ENCODE peak calls at places on chromosomes 13 and 19, in nine cellular contexts. W, R, T, K, V, C, D, N and F are unnamed samples.
A peak's percentile ranks its signal among the peaks of the same experiment; 100 is the strongest.

GRCh38 chr13:102351486-102351885 is 50.4 kb downstream of the FGF14 start:
- DNase-seq in W (no peak), R (no peak), T (no peak), K (no peak), V (no peak), C (no peak), D (no peak), N (no peak), F (no peak)

GRCh38 chr19:45442927-45443461 is 19.3 kb upstream of the ERCC1 start:
- DNase-seq in W (no peak), R (peak; percentile 60), T (peak; percentile 39), K (peak; percentile 78), V (no peak), C (peak; percentile 52), D (peak; percentile 42), N (no peak), F (peak; percentile 56)

GRCh38 chr19:39247701-39248664 is 673 bp downstream of the IFNL4 start:
- DNase-seq in W (no peak), R (no peak), T (peak; percentile 20), K (no peak), V (no peak), C (no peak), D (no peak), N (no peak), F (peak; percentile 29)

GRCh38 chr19:33750587-33751385 is 45.9 kb upstream of the KCTD15 start:
- DNase-seq in W (no peak), R (no peak), T (no peak), K (no peak), V (no peak), C (no peak), D (no peak), N (no peak), F (no peak)

GRCh38 chr19:38839816-38840582 is 8.4 kb upstream of the ECH1 start:
- DNase-seq in W (no peak), R (no peak), T (no peak), K (no peak), V (no peak), C (no peak), D (no peak), N (no peak), F (no peak)

GRCh38 chr13:30274083-30274482 is 33.3 kb downstream of the KATNAL1 start:
- DNase-seq in W (no peak), R (no peak), T (no peak), K (no peak), V (no peak), C (no peak), D (no peak), N (no peak), F (no peak)

GRCh38 chr13:105634059-105634458 is 901.4 kb downstream of the EFNB2 start:
- DNase-seq in W (no peak), R (no peak), T (no peak), K (no peak), V (no peak), C (no peak), D (no peak), N (no peak), F (no peak)

GRCh38 chr19:5826531-5827341 is 12.8 kb downstream of the FUT6 start:
- DNase-seq in W (no peak), R (peak; percentile 78), T (no peak), K (peak; percentile 83), V (no peak), C (peak; percentile 80), D (peak; percentile 21), N (no peak), F (peak; percentile 36)

GRCh38 chr13:111903143-111903542 is 163.8 kb upstream of the SOX1 start:
- DNase-seq in W (no peak), R (no peak), T (no peak), K (no peak), V (no peak), C (no peak), D (no peak), N (no peak), F (no peak)

GRCh38 chr19:4815426-4816387 is 15.8 kb downstream of the TICAM1 start:
- DNase-seq in W (peak; percentile 50), R (peak; percentile 86), T (peak; percentile 81), K (peak; percentile 94), V (peak; percentile 43), C (peak; percentile 86), D (peak; percentile 65), N (peak; percentile 60), F (peak; percentile 85)

GRCh38 chr13:33236021-33236420 is 49.5 kb downstream of the STARD13 start:
- DNase-seq in W (no peak), R (no peak), T (no peak), K (no peak), V (no peak), C (no peak), D (no peak), N (no peak), F (no peak)

GRCh38 chr19:58330458-58330857 is 3.7 kb downstream of the ZSCAN22 start:
- DNase-seq in W (no peak), R (peak; percentile 48), T (no peak), K (no peak), V (no peak), C (no peak), D (no peak), N (no peak), F (no peak)

GRCh38 chr13:83449666-83450395 is 432.4 kb downstream of the SLITRK1 start:
- DNase-seq in W (no peak), R (peak; percentile 21), T (no peak), K (no peak), V (no peak), C (no peak), D (no peak), N (peak; percentile 40), F (no peak)

GRCh38 chr19:49327878-49328544 is 3.0 kb upstream of the SLC6A16 start:
- DNase-seq in W (no peak), R (no peak), T (peak; percentile 53), K (peak; percentile 71), V (no peak), C (no peak), D (peak; percentile 28), N (no peak), F (peak; percentile 65)

GRCh38 chr13:66657165-66657895 is 572.8 kb downstream of the PCDH9 start:
- DNase-seq in W (no peak), R (peak; percentile 91), T (no peak), K (no peak), V (no peak), C (peak; percentile 79), D (no peak), N (peak; percentile 63), F (no peak)